ENCODE peak calls at places on chromosomes 16 and 17, in nine cellular contexts. One of them, this sample, is unnamed.

GRCh38 chr16:76081936-76082335 is 195.3 kb upstream of the CNTNAP4 start:
- DNase-seq in tibial artery: no peak
- DNase-seq in IMR-90: no peak
- DNase-seq in dermis blood vessel endothelial cell: no peak
- DNase-seq in activated gamma-delta T cell: no peak
- DNase-seq in fibroblast of the conjunctiva: no peak
- DNase-seq in stomach: no peak
- DNase-seq in Caki2: no peak
- DNase-seq in A549: no peak
- DNase-seq in this sample: no peak

GRCh38 chr17:75271955-75272847 is 1.2 kb upstream of the MIF4GD start:
- DNase-seq in tibial artery: no peak
- DNase-seq in IMR-90: peak; percentile 65
- DNase-seq in dermis blood vessel endothelial cell: no peak
- DNase-seq in activated gamma-delta T cell: no peak
- DNase-seq in fibroblast of the conjunctiva: no peak
- DNase-seq in stomach: no peak
- DNase-seq in Caki2: no peak
- DNase-seq in A549: peak; percentile 33
- DNase-seq in this sample: no peak

GRCh38 chr17:21674242-21674731 is 18.0 kb upstream of the KCNJ18 start:
- DNase-seq in tibial artery: no peak
- DNase-seq in IMR-90: no peak
- DNase-seq in dermis blood vessel endothelial cell: no peak
- DNase-seq in activated gamma-delta T cell: no peak
- DNase-seq in fibroblast of the conjunctiva: no peak
- DNase-seq in stomach: no peak
- DNase-seq in Caki2: no peak
- DNase-seq in A549: no peak
- DNase-seq in this sample: no peak

GRCh38 chr17:11511696-11512095 is 86.6 kb upstream of the DNAH9 start:
- DNase-seq in tibial artery: no peak
- DNase-seq in IMR-90: no peak
- DNase-seq in dermis blood vessel endothelial cell: no peak
- DNase-seq in activated gamma-delta T cell: no peak
- DNase-seq in fibroblast of the conjunctiva: no peak
- DNase-seq in stomach: peak; percentile 42
- DNase-seq in Caki2: no peak
- DNase-seq in A549: no peak
- DNase-seq in this sample: no peak

GRCh38 chr16:78385406-78385805 is 286.0 kb downstream of the WWOX start:
- DNase-seq in tibial artery: no peak
- DNase-seq in IMR-90: no peak
- DNase-seq in dermis blood vessel endothelial cell: no peak
- DNase-seq in activated gamma-delta T cell: no peak
- DNase-seq in fibroblast of the conjunctiva: no peak
- DNase-seq in stomach: no peak
- DNase-seq in Caki2: no peak
- DNase-seq in A549: no peak
- DNase-seq in this sample: no peak

GRCh38 chr16:53817117-53817516 is 113.2 kb downstream of the FTO start:
- DNase-seq in tibial artery: no peak
- DNase-seq in IMR-90: peak; percentile 96
- DNase-seq in dermis blood vessel endothelial cell: peak; percentile 56
- DNase-seq in activated gamma-delta T cell: no peak
- DNase-seq in fibroblast of the conjunctiva: peak; percentile 91
- DNase-seq in stomach: no peak
- DNase-seq in Caki2: peak; percentile 56
- DNase-seq in A549: peak; percentile 82
- DNase-seq in this sample: peak; percentile 57

GRCh38 chr17:79844869-79845600 is 5.8 kb upstream of the CBX4 start:
- DNase-seq in tibial artery: no peak
- DNase-seq in IMR-90: no peak
- DNase-seq in dermis blood vessel endothelial cell: peak; percentile 62
- DNase-seq in activated gamma-delta T cell: no peak
- DNase-seq in fibroblast of the conjunctiva: no peak
- DNase-seq in stomach: peak; percentile 60
- DNase-seq in Caki2: no peak
- DNase-seq in A549: peak; percentile 58
- DNase-seq in this sample: no peak

GRCh38 chr17:78122221-78122990 is 6.1 kb downstream of the TMC6 start:
- DNase-seq in tibial artery: no peak
- DNase-seq in IMR-90: no peak
- DNase-seq in dermis blood vessel endothelial cell: no peak
- DNase-seq in activated gamma-delta T cell: no peak
- DNase-seq in fibroblast of the conjunctiva: no peak
- DNase-seq in stomach: no peak
- DNase-seq in Caki2: no peak
- DNase-seq in A549: no peak
- DNase-seq in this sample: no peak

GRCh38 chr17:80123791-80124190 is 22.4 kb downstream of the GAA start:
- DNase-seq in tibial artery: no peak
- DNase-seq in IMR-90: peak; percentile 75
- DNase-seq in dermis blood vessel endothelial cell: peak; percentile 13
- DNase-seq in activated gamma-delta T cell: no peak
- DNase-seq in fibroblast of the conjunctiva: no peak
- DNase-seq in stomach: peak; percentile 25
- DNase-seq in Caki2: no peak
- DNase-seq in A549: no peak
- DNase-seq in this sample: no peak

GRCh38 chr17:79796570-79797491 is at the start of gene CBX8:
- DNase-seq in tibial artery: peak; percentile 98
- DNase-seq in IMR-90: peak; percentile 99
- DNase-seq in dermis blood vessel endothelial cell: peak; percentile 100
- DNase-seq in activated gamma-delta T cell: peak; percentile 97
- DNase-seq in fibroblast of the conjunctiva: peak; percentile 98
- DNase-seq in stomach: peak; percentile 100
- DNase-seq in Caki2: peak; percentile 99
- DNase-seq in A549: peak; percentile 100
- DNase-seq in this sample: peak; percentile 99

GRCh38 chr16:84700518-84701277 is 898 bp downstream of the USP10 start:
- DNase-seq in tibial artery: no peak
- DNase-seq in IMR-90: peak; percentile 29
- DNase-seq in dermis blood vessel endothelial cell: peak; percentile 51
- DNase-seq in activated gamma-delta T cell: no peak
- DNase-seq in fibroblast of the conjunctiva: no peak
- DNase-seq in stomach: no peak
- DNase-seq in Caki2: peak; percentile 14
- DNase-seq in A549: peak; percentile 29
- DNase-seq in this sample: no peak

GRCh38 chr17:80007939-80008338 is 27.7 kb downstream of the TBC1D16 start:
- DNase-seq in tibial artery: no peak
- DNase-seq in IMR-90: no peak
- DNase-seq in dermis blood vessel endothelial cell: no peak
- DNase-seq in activated gamma-delta T cell: no peak
- DNase-seq in fibroblast of the conjunctiva: no peak
- DNase-seq in stomach: no peak
- DNase-seq in Caki2: no peak
- DNase-seq in A549: no peak
- DNase-seq in this sample: no peak

GRCh38 chr17:11618861-11619566 is 20.7 kb downstream of the DNAH9 start:
- DNase-seq in tibial artery: no peak
- DNase-seq in IMR-90: no peak
- DNase-seq in dermis blood vessel endothelial cell: peak; percentile 30
- DNase-seq in activated gamma-delta T cell: no peak
- DNase-seq in fibroblast of the conjunctiva: no peak
- DNase-seq in stomach: peak; percentile 87
- DNase-seq in Caki2: peak; percentile 55
- DNase-seq in A549: peak; percentile 19
- DNase-seq in this sample: no peak

GRCh38 chr16:70753694-70754325 is 47.1 kb downstream of the VAC14 start:
- DNase-seq in tibial artery: no peak
- DNase-seq in IMR-90: no peak
- DNase-seq in dermis blood vessel endothelial cell: no peak
- DNase-seq in activated gamma-delta T cell: no peak
- DNase-seq in fibroblast of the conjunctiva: no peak
- DNase-seq in stomach: no peak
- DNase-seq in Caki2: no peak
- DNase-seq in A549: no peak
- DNase-seq in this sample: no peak

GRCh38 chr16:17311333-17312099 is 159.2 kb downstream of the XYLT1 start:
- DNase-seq in tibial artery: no peak
- DNase-seq in IMR-90: no peak
- DNase-seq in dermis blood vessel endothelial cell: no peak
- DNase-seq in activated gamma-delta T cell: no peak
- DNase-seq in fibroblast of the conjunctiva: no peak
- DNase-seq in stomach: no peak
- DNase-seq in Caki2: peak; percentile 63
- DNase-seq in A549: no peak
- DNase-seq in this sample: no peak

GRCh38 chr17:27457731-27458523 is 1.7 kb downstream of the KSR1 start:
- DNase-seq in tibial artery: no peak
- DNase-seq in IMR-90: peak; percentile 53
- DNase-seq in dermis blood vessel endothelial cell: peak; percentile 43
- DNase-seq in activated gamma-delta T cell: no peak
- DNase-seq in fibroblast of the conjunctiva: no peak
- DNase-seq in stomach: no peak
- DNase-seq in Caki2: no peak
- DNase-seq in A549: no peak
- DNase-seq in this sample: peak; percentile 20

GRCh38 chr17:69060835-69061234 is at the start of gene ABCA9:
- DNase-seq in tibial artery: peak; percentile 45
- DNase-seq in IMR-90: peak; percentile 21
- DNase-seq in dermis blood vessel endothelial cell: peak; percentile 75
- DNase-seq in activated gamma-delta T cell: no peak
- DNase-seq in fibroblast of the conjunctiva: peak; percentile 90
- DNase-seq in stomach: no peak
- DNase-seq in Caki2: peak; percentile 49
- DNase-seq in A549: no peak
- DNase-seq in this sample: peak; percentile 73

GRCh38 chr16:14193316-14193871 is 122.3 kb downstream of the MRTFB start:
- DNase-seq in tibial artery: no peak
- DNase-seq in IMR-90: no peak
- DNase-seq in dermis blood vessel endothelial cell: no peak
- DNase-seq in activated gamma-delta T cell: no peak
- DNase-seq in fibroblast of the conjunctiva: no peak
- DNase-seq in stomach: peak; percentile 34
- DNase-seq in Caki2: no peak
- DNase-seq in A549: no peak
- DNase-seq in this sample: no peak

GRCh38 chr16:14560523-14560922 is 69.5 kb downstream of the PARN start:
- DNase-seq in tibial artery: no peak
- DNase-seq in IMR-90: no peak
- DNase-seq in dermis blood vessel endothelial cell: no peak
- DNase-seq in activated gamma-delta T cell: no peak
- DNase-seq in fibroblast of the conjunctiva: no peak
- DNase-seq in stomach: no peak
- DNase-seq in Caki2: no peak
- DNase-seq in A549: no peak
- DNase-seq in this sample: no peak

GRCh38 chr17:46822388-46822921 is 4.0 kb upstream of the WNT3 start:
- DNase-seq in tibial artery: no peak
- DNase-seq in IMR-90: no peak
- DNase-seq in dermis blood vessel endothelial cell: peak; percentile 19
- DNase-seq in activated gamma-delta T cell: no peak
- DNase-seq in fibroblast of the conjunctiva: no peak
- DNase-seq in stomach: no peak
- DNase-seq in Caki2: no peak
- DNase-seq in A549: no peak
- DNase-seq in this sample: no peak

GRCh38 chr17:14918540-14918939 is 346.6 kb downstream of the PMP22 start:
- DNase-seq in tibial artery: no peak
- DNase-seq in IMR-90: peak; percentile 72
- DNase-seq in dermis blood vessel endothelial cell: no peak
- DNase-seq in activated gamma-delta T cell: no peak
- DNase-seq in fibroblast of the conjunctiva: no peak
- DNase-seq in stomach: no peak
- DNase-seq in Caki2: no peak
- DNase-seq in A549: peak; percentile 8
- DNase-seq in this sample: no peak